ENCODE peak calls at places on chromosomes 2 and 18, in five cellular contexts. F is left ventricle myocardium inferior; V is lung microvascular endothelial cell; X is T-helper 2 cell; D is stimulated activated CD8-positive, alpha-beta memory T cell treated with anti-CD3 and anti-CD28 coated beads, Interleukin-7, amount 100 ng/mL, for 1 hour. P is an unnamed sample.

GRCh38 chr2:224869601-224870000 is 153.4 kb upstream of the CCDC195 start:
- DNase-seq in F (no peak), V (no peak), X (no peak), D (no peak), P (no peak)

GRCh38 chr18:55380574-55380973 is 207.4 kb downstream of the TCF4 start:
- DNase-seq in F (no peak), V (no peak), X (no peak), D (no peak), P (no peak)

GRCh38 chr18:62852851-62853250 is 137.5 kb downstream of the PHLPP1 start:
- DNase-seq in F (no peak), V (no peak), X (no peak), D (no peak), P (no peak)

GRCh38 chr2:205524656-205525055 is 157.6 kb upstream of the NRP2 start:
- DNase-seq in F (no peak), V (no peak), X (no peak), D (no peak), P (no peak)

GRCh38 chr18:9188359-9189231 is 52.0 kb downstream of the ANKRD12 start:
- DNase-seq in F (no peak), V (peak; percentile 26), X (no peak), D (no peak), P (no peak)

GRCh38 chr2:142130111-142131015 is 453 bp downstream of the LRP1B start:
- DNase-seq in F (peak; percentile 15), V (peak; percentile 62), X (no peak), D (no peak), P (peak; percentile 41)

GRCh38 chr2:162063899-162064298 is 10.1 kb downstream of the DPP4 start:
- DNase-seq in F (no peak), V (no peak), X (no peak), D (no peak), P (no peak)

GRCh38 chr18:9779630-9780029 is 71.5 kb downstream of the RAB31 start:
- DNase-seq in F (no peak), V (no peak), X (no peak), D (no peak), P (no peak)

GRCh38 chr2:160229591-160229990 is 29.5 kb upstream of the ITGB6 start:
- DNase-seq in F (no peak), V (peak; percentile 34), X (no peak), D (no peak), P (no peak)

GRCh38 chr2:112877423-112877822 is 33.5 kb upstream of the IL37 start:
- DNase-seq in F (no peak), V (no peak), X (no peak), D (no peak), P (no peak)

GRCh38 chr2:215324811-215325210 is 13.0 kb downstream of the ATIC start:
- DNase-seq in F (no peak), V (no peak), X (no peak), D (no peak), P (no peak)

GRCh38 chr2:11481426-11481788 is 15.4 kb upstream of the E2F6 start:
- DNase-seq in F (no peak), V (no peak), X (no peak), D (no peak), P (no peak)

GRCh38 chr18:45403341-45404049 is 211.8 kb upstream of the SLC14A2 start:
- DNase-seq in F (no peak), V (no peak), X (no peak), D (no peak), P (no peak)

GRCh38 chr18:2597639-2598038 is 26.3 kb downstream of the NDC80 start:
- DNase-seq in F (no peak), V (no peak), X (peak; percentile 8), D (no peak), P (no peak)

GRCh38 chr2:46273225-46273863 is 23.9 kb upstream of the EPAS1 start:
- DNase-seq in F (no peak), V (no peak), X (no peak), D (no peak), P (no peak)

GRCh38 chr2:111678651-111679050 is 205.3 kb downstream of the ANAPC1 start:
- DNase-seq in F (no peak), V (no peak), X (no peak), D (no peak), P (no peak)

GRCh38 chr2:18387479-18388206 is 172.8 kb downstream of the RDH14 start:
- DNase-seq in F (peak; percentile 71), V (peak; percentile 85), X (no peak), D (peak; percentile 20), P (peak; percentile 65)

GRCh38 chr2:69911985-69912563 is 2.8 kb upstream of the MXD1 start:
- DNase-seq in F (no peak), V (peak; percentile 80), X (peak; percentile 30), D (no peak), P (peak; percentile 65)

GRCh38 chr18:36187826-36188721 is 777 bp downstream of the MOCOS start:
- DNase-seq in F (peak; percentile 16), V (no peak), X (no peak), D (no peak), P (no peak)

GRCh38 chr2:82996217-82996616 is 1462.9 kb downstream of the SUCLG1 start:
- DNase-seq in F (no peak), V (no peak), X (no peak), D (no peak), P (no peak)

GRCh38 chr2:113700186-113700841 is 56.1 kb downstream of the SLC35F5 start:
- DNase-seq in F (peak; percentile 48), V (peak; percentile 1), X (peak; percentile 29), D (no peak), P (peak; percentile 80)

GRCh38 chr2:109386004-109386695 is 227.6 kb downstream of the SEPTIN10 start:
- DNase-seq in F (no peak), V (no peak), X (no peak), D (no peak), P (no peak)

P was measured in RPMI8226.